ENCODE peak calls at places on chromosome 5, in four cellular contexts. I is cardiac fibroblast, U is epithelial cell of proximal tubule, F is HT1080. N is an unnamed sample.

GRCh38 chr5:147168578-147169327 is 66.1 kb upstream of the STK32A start:
- DNase-seq in U (peak), F (peak), I (peak), N (no peak)

GRCh38 chr5:163565492-163565891 is 60.1 kb downstream of the MAT2B start:
- DNase-seq in U (no peak), F (no peak), I (peak), N (no peak)

GRCh38 chr5:121251954-121252353 is 599.7 kb upstream of the FTMT start:
- DNase-seq in U (no peak), I (peak), F (peak), N (no peak)

GRCh38 chr5:159174511-159175168 is 34.7 kb downstream of the RNF145 start:
- DNase-seq in I (peak), U (no peak), F (no peak), N (no peak)

GRCh38 chr5:5244581-5244980 is 104.5 kb downstream of the ADAMTS16 start:
- DNase-seq in I (no peak), U (no peak), F (no peak), N (no peak)

GRCh38 chr5:173781826-173782670 is 106.1 kb upstream of the CPEB4 start:
- DNase-seq in F (peak), U (peak), I (peak), N (peak)

GRCh38 chr5:113719549-113719948 is 206.1 kb downstream of the YTHDC2 start:
- DNase-seq in U (no peak), F (no peak), I (no peak), N (no peak)

GRCh38 chr5:10301842-10302610 is 5.7 kb downstream of the CMBL start:
- DNase-seq in I (no peak), F (no peak), U (peak), N (no peak)

GRCh38 chr5:14551211-14551610 is 30.4 kb upstream of the OTULINL start:
- DNase-seq in U (no peak), I (no peak), F (no peak), N (no peak)

GRCh38 chr5:97629281-97629680 is 446.2 kb upstream of the RIOK2 start:
- DNase-seq in I (peak), F (peak), U (no peak), N (no peak)

GRCh38 chr5:53987091-53987490 is 323.3 kb downstream of the ARL15 start:
- DNase-seq in F (no peak), U (no peak), I (no peak), N (no peak)

GRCh38 chr5:175700991-175701390 is 43.1 kb downstream of the HRH2 start:
- DNase-seq in F (peak), U (no peak), I (no peak), N (no peak)

GRCh38 chr5:96433066-96433447 is at the start of gene PCSK1:
- DNase-seq in U (no peak), I (no peak), F (no peak), N (no peak)

GRCh38 chr5:19902316-19902934 is 85.6 kb downstream of the CDH18 start:
- DNase-seq in U (no peak), F (no peak), I (peak), N (no peak)

GRCh38 chr5:54021413-54022155 is 288.8 kb downstream of the ARL15 start:
- DNase-seq in I (peak), U (no peak), F (peak), N (no peak)

GRCh38 chr5:159316519-159317383 is 13.5 kb downstream of the IL12B start:
- DNase-seq in U (no peak), I (peak), F (peak), N (no peak)

GRCh38 chr5:75640395-75640794 is 29.1 kb downstream of the ANKDD1B start:
- DNase-seq in F (peak), I (peak), U (peak), N (no peak)

GRCh38 chr5:27702339-27702820 is 664.0 kb upstream of the CDH9 start:
- DNase-seq in F (peak), U (peak), I (peak), N (no peak)

GRCh38 chr5:157607371-157608161 is 32.0 kb upstream of the ADAM19 start:
- DNase-seq in F (peak), I (peak), U (peak), N (no peak)